ENCODE peak calls at places on chromosomes 12 and 14, in eight cellular contexts. T is HAP-1, H is adrenal gland, J is spleen, V is cardiac fibroblast, A is lower leg skin, N is NB4, R is tibial artery. D is an unnamed sample.

GRCh38 chr12:30098677-30099076 is 314.9 kb upstream of the TMTC1 start:
- DNase-seq in R (no peak), N (no peak), H (no peak), V (no peak), A (no peak), J (no peak), T (peak; percentile 56), D (no peak)

GRCh38 chr12:105882404-105882803 is 256.4 kb downstream of the NUAK1 start:
- DNase-seq in A (peak; percentile 56), J (no peak), R (peak; percentile 44), H (peak; percentile 1), T (no peak), N (no peak), V (peak; percentile 14), D (no peak)

GRCh38 chr12:14693116-14693515 is 3.3 kb downstream of the GUCY2C start:
- DNase-seq in H (no peak), T (no peak), J (no peak), A (no peak), R (no peak), V (no peak), N (no peak), D (no peak)

GRCh38 chr14:82642425-82642824 is 1108.8 kb upstream of the SEL1L start:
- DNase-seq in H (no peak), T (no peak), A (no peak), V (no peak), N (no peak), J (peak; percentile 34), R (no peak), D (no peak)

GRCh38 chr12:23423097-23423687 is 526.3 kb downstream of the SOX5 start:
- DNase-seq in R (no peak), J (no peak), H (no peak), V (no peak), N (no peak), A (no peak), T (no peak), D (no peak)

GRCh38 chr12:66695130-66695529 is 16.3 kb upstream of the GRIP1 start:
- DNase-seq in A (no peak), R (no peak), H (no peak), J (no peak), N (no peak), T (no peak), V (no peak), D (no peak)

GRCh38 chr12:9883175-9883574 is 1.9 kb downstream of the KLRF2 start:
- DNase-seq in N (no peak), V (peak; percentile 16), R (no peak), A (no peak), T (no peak), H (no peak), J (no peak), D (no peak)

GRCh38 chr12:2163172-2163927 is 110.6 kb downstream of the CACNA1C start:
- DNase-seq in V (peak; percentile 89), H (peak; percentile 76), N (no peak), R (peak; percentile 91), A (peak; percentile 59), J (no peak), T (no peak), D (peak; percentile 97)

GRCh38 chr14:95290769-95291440 is 28.8 kb downstream of the CLMN start:
- DNase-seq in H (no peak), R (no peak), J (no peak), T (no peak), V (peak; percentile 24), N (no peak), A (peak; percentile 42), D (no peak)

GRCh38 chr12:42140901-42141300 is 3.8 kb downstream of the GXYLT1 start:
- DNase-seq in H (peak; percentile 18), J (no peak), R (no peak), V (peak; percentile 55), N (no peak), A (no peak), T (no peak), D (no peak)

GRCh38 chr12:94745562-94745961 is 95.2 kb upstream of the TMCC3 start:
- DNase-seq in A (no peak), H (no peak), R (no peak), J (no peak), V (no peak), N (no peak), T (no peak), D (no peak)

GRCh38 chr12:106106129-106106566 is 32.6 kb downstream of the NUAK1 start:
- DNase-seq in J (no peak), T (no peak), R (no peak), H (peak; percentile 56), A (no peak), V (no peak), N (no peak), D (no peak)

GRCh38 chr12:6533653-6534157 is 612 bp upstream of the GAPDH start:
- DNase-seq in N (peak; percentile 94), R (peak; percentile 65), V (peak; percentile 84), T (peak; percentile 90), H (peak; percentile 74), J (peak; percentile 90), A (no peak), D (peak; percentile 93)

GRCh38 chr14:100786131-100786530 is 39.8 kb upstream of the MEG3 start:
- DNase-seq in J (peak; percentile 41), N (no peak), A (no peak), T (no peak), H (no peak), V (no peak), R (no peak), D (no peak)

GRCh38 chr14:95660550-95661515 is 25.4 kb upstream of the TCL1B start:
- DNase-seq in J (no peak), A (no peak), V (no peak), R (no peak), N (no peak), H (no peak), T (no peak), D (no peak)

GRCh38 chr12:45660330-45660729 is 69.2 kb upstream of the ARID2 start:
- DNase-seq in H (peak; percentile 27), J (no peak), T (no peak), R (no peak), V (peak; percentile 91), A (no peak), N (peak; percentile 31), D (peak; percentile 76)

GRCh38 chr12:44788731-44789130 is 87.4 kb downstream of the NELL2 start:
- DNase-seq in N (no peak), T (no peak), H (no peak), R (no peak), J (no peak), V (no peak), A (no peak), D (no peak)

GRCh38 chr14:100738704-100739131 is 12.0 kb downstream of the DLK1 start:
- DNase-seq in H (no peak), R (no peak), J (peak; percentile 68), A (no peak), V (no peak), T (no peak), N (no peak), D (no peak)

DNA sequence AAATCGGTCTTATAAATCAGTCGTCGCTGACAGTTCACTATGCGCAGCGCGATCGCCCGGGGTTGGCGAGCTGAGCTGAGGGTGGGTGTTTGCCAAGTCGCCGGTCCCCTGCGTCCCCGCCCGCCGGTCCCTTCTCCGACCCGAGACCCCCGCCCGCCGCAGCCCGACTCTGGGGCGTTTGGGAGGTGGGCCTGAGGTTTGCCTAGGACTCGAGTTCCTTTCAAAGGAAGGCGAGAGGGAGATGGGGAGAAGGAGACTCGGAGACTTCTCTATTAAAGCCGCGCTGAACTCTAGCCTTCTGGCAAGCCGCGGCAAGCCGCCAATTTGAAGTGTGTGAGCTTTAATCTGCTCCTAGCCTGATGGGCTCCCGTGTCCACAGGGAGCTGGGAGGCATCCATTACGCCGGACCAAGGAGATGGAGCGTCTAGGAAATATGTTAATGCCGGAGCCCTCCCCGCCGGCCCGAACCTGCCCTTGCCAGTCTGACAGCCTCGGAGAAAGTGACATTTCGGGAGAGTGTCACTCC is 392.8 kb downstream of the NOVA1 start:
- DNase-seq in V (peak; percentile 21), J (peak; percentile 70), R (peak; percentile 21), T (peak; percentile 35), N (no peak), H (peak; percentile 24), A (peak; percentile 21), D (peak; percentile 25)
- H3K4me3 ChIP-seq in V (peak overlapping the region; percentile 47), J (peak overlapping the region; percentile 23), R (peak overlapping the region; percentile 43), T (peak overlapping the region; percentile 31), N (no peak overlapping the region), H (no peak overlapping the region), A (peak overlapping the region; percentile 22), D (peak overlapping the region; percentile 33)

DNA sequence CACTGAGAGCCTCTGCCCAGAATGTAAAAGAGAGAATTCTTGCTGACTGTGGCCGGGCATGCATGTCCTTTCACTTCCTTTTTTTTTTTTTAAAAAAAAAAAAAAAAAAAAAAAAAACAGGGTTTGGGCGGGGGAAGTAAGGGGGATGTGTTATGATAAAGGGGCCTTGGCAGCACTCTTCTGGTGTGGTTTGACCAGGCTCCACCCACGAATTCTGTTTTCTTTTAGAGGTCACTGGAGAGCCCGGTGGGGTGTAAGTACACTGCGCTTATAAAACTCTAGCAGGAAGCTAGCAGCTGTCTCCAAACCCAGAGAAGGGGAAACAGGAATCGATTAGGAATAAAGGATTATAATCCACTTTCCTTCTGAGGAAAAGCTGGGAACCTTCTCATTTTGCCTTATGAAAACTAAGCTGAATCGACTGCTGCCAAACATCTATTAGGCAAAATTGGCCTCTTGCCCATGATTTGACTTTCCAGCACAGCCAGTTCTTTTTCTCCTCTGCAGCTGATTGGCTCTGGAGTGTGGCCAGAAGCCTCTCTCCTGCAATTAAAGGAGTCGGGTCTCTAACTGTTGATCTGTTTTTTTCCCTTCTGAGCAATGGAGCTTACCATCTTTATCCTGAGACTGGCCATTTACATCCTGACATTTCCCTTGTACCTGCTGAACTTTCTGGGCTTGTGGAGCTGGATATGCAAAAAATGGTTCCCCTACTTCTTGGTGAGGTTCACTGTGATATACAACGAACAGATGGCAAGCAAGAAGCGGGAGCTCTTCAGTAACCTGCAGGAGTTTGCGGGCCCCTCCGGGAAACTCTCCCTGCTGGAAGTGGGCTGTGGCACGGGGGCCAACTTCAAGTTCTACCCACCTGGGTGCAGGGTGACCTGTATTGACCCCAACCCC is 27.7 kb upstream of the HIGD1C start:
- DNase-seq in R (peak; percentile 98), H (peak; percentile 96), A (peak; percentile 97), N (peak; percentile 97), T (peak; percentile 75), V (peak; percentile 96), J (peak; percentile 83), D (peak; percentile 65)
- H3K4me3 ChIP-seq in R (peak overlapping the region; percentile 76), H (peak overlapping the region; percentile 70), A (peak overlapping the region; percentile 75), N (peak overlapping the region; percentile 63), T (peak overlapping the region; percentile 36), V (peak overlapping the region; percentile 84), J (peak overlapping the region; percentile 91), D (peak overlapping the region; percentile 23)

GRCh38 chr14:65261425-65261920 is 151.1 kb upstream of the FUT8 start:
- DNase-seq in R (no peak), V (peak; percentile 73), T (no peak), H (no peak), A (no peak), J (no peak), N (no peak), D (no peak)
- H3K4me3 ChIP-seq in R (no peak overlapping the region), V (no peak overlapping the region), T (no peak overlapping the region), H (no peak overlapping the region), A (no peak overlapping the region), J (no peak overlapping the region), N (no peak overlapping the region), D (no peak overlapping the region)

DNA sequence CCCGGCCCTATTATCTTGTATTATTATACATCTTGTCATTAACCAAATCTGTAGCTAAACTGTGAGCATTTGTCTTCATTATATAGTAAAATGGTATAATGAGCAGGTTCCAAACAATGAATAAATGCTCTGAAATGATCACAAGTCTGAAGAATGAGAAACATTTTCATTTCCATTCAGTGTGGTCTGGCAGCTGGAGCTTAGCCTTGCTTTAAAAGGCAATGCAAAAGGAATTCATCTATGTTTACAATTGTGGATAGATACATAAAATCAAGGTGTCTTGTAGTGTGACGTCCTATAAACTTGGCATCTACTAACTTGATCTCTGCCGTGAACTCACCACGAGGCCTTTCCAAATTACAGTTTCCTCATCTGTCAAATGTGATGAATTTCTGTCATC is 168.3 kb downstream of the RMST start:
- DNase-seq in R (no peak), A (no peak), V (no peak), J (no peak), H (no peak), T (no peak), N (no peak), D (no peak)
- H3K4me3 ChIP-seq in R (no peak overlapping the region), A (no peak overlapping the region), V (no peak overlapping the region), J (no peak overlapping the region), H (no peak overlapping the region), T (no peak overlapping the region), N (no peak overlapping the region), D (no peak overlapping the region)

D was measured in MG63.